ENCODE peak calls at places on chromosomes 1 and 21, in four cellular contexts. D, W, A and M are unnamed samples.

GRCh38 chr1:66278260-66279046 is 255.5 kb upstream of the SGIP1 start:
- DNase-seq in D (no peak), W (no peak), A (no peak), M (no peak)

GRCh38 chr21:21232320-21232719 is 234.1 kb downstream of the NCAM2 start:
- DNase-seq in D (no peak), W (peak; percentile 72), A (no peak), M (no peak)

GRCh38 chr1:193919827-193920226 is 733.4 kb upstream of the B3GALT2 start:
- DNase-seq in D (no peak), W (no peak), A (no peak), M (no peak)

GRCh38 chr1:42743302-42744029 is 3.4 kb upstream of the CLDN19 start:
- DNase-seq in D (no peak), W (no peak), A (no peak), M (no peak)

GRCh38 chr1:10415211-10415930 is 14.9 kb upstream of the CENPS start:
- DNase-seq in D (no peak), W (peak; percentile 88), A (no peak), M (no peak)

GRCh38 chr1:211639500-211640361 is 35.7 kb downstream of the NEK2 start:
- DNase-seq in D (no peak), W (peak; percentile 97), A (no peak), M (no peak)

GRCh38 chr1:155872527-155872926 is 13.2 kb downstream of the SYT11 start:
- DNase-seq in D (no peak), W (no peak), A (no peak), M (no peak)

GRCh38 chr1:209435654-209436566 is 147.6 kb upstream of the CAMK1G start:
- DNase-seq in D (no peak), W (peak; percentile 82), A (peak; percentile 20), M (no peak)

GRCh38 chr1:69305621-69306020 is 262.1 kb upstream of the LRRC7 start:
- DNase-seq in D (no peak), W (no peak), A (peak; percentile 19), M (no peak)

GRCh38 chr1:234515411-234515810 is 36.4 kb upstream of the TARBP1 start:
- DNase-seq in D (no peak), W (peak; percentile 65), A (no peak), M (no peak)

GRCh38 chr1:19750101-19750881 is 49.4 kb downstream of the TMCO4 start:
- DNase-seq in D (no peak), W (peak; percentile 70), A (no peak), M (no peak)

GRCh38 chr1:18599096-18599495 is 31.6 kb upstream of the PAX7 start:
- DNase-seq in D (no peak), W (no peak), A (no peak), M (no peak)

GRCh38 chr1:32539584-32540571 is 651 bp downstream of the ZBTB8A start:
- DNase-seq in D (no peak), W (peak; percentile 63), A (no peak), M (no peak)

GRCh38 chr1:80066060-80066459 is 1059.5 kb upstream of the ADGRL4 start:
- DNase-seq in D (no peak), W (peak; percentile 32), A (no peak), M (no peak)

GRCh38 chr1:168945870-168946269 is 160.6 kb upstream of the ATP1B1 start:
- DNase-seq in D (no peak), W (no peak), A (no peak), M (no peak)

GRCh38 chr1:90174246-90174645 is 179.3 kb downstream of the ZNF326 start:
- DNase-seq in D (no peak), W (no peak), A (no peak), M (no peak)

GRCh38 chr1:24126023-24126671 is 14.2 kb upstream of the MYOM3 start:
- DNase-seq in D (no peak), W (peak; percentile 42), A (no peak), M (no peak)

GRCh38 chr1:109649380-109649987 is 6.4 kb upstream of the GSTM4 start:
- DNase-seq in D (no peak), W (peak; percentile 65), A (peak; percentile 46), M (no peak)

GRCh38 chr1:196608401-196609113 is at the start of gene KCNT2:
- DNase-seq in D (no peak), W (peak; percentile 29), A (no peak), M (no peak)

GRCh38 chr1:213934642-213935041 is 53.1 kb upstream of the PROX1 start:
- DNase-seq in D (no peak), W (no peak), A (no peak), M (no peak)

GRCh38 chr1:31932491-31933316 is 5.5 kb downstream of the PTP4A2 start:
- DNase-seq in D (no peak), W (peak; percentile 43), A (peak; percentile 72), M (no peak)

GRCh38 chr1:113166473-113166872 is 93.5 kb downstream of the LRIG2 start:
- DNase-seq in D (no peak), W (no peak), A (no peak), M (no peak)

GRCh38 chr1:93353286-93353685 is 7.6 kb downstream of the DR1 start:
- DNase-seq in D (no peak), W (peak; percentile 20), A (no peak), M (no peak)

GRCh38 chr1:157189096-157189495 is 50.9 kb upstream of the ETV3 start:
- DNase-seq in D (no peak), W (no peak), A (no peak), M (no peak)

GRCh38 chr1:10179751-10180150 is 30.6 kb upstream of the KIF1B start:
- DNase-seq in D (no peak), W (no peak), A (no peak), M (no peak)

GRCh38 chr1:84907095-84907827 is 14.3 kb upstream of the LPAR3 start:
- DNase-seq in D (no peak), W (peak; percentile 53), A (no peak), M (no peak)

GRCh38 chr1:231337043-231337471 is 595 bp downstream of the EXOC8 start:
- DNase-seq in D (no peak), W (no peak), A (no peak), M (no peak)

GRCh38 chr1:230289350-230289644 is 136.8 kb downstream of the PGBD5 start:
- DNase-seq in D (no peak), W (no peak), A (no peak), M (no peak)

GRCh38 chr1:92949937-92950817 is 11.1 kb downstream of the DIPK1A start:
- DNase-seq in D (no peak), W (peak; percentile 86), A (no peak), M (no peak)

GRCh38 chr21:35050348-35051286 is 1.5 kb upstream of the RUNX1 start:
- DNase-seq in D (no peak), W (no peak), A (no peak), M (no peak)

GRCh38 chr1:6485937-6486250 is 5.6 kb downstream of the PLEKHG5 start:
- DNase-seq in D (no peak), W (no peak), A (no peak), M (no peak)

GRCh38 chr1:192807221-192807967 is 1.4 kb upstream of the RGS2 start:
- DNase-seq in D (peak; percentile 33), W (peak; percentile 62), A (no peak), M (no peak)

GRCh38 chr1:36203027-36203553 is 21.2 kb upstream of the THRAP3 start:
- DNase-seq in D (no peak), W (no peak), A (no peak), M (no peak)

GRCh38 chr1:182246783-182247182 is 144.8 kb downstream of the GLUL start:
- DNase-seq in D (no peak), W (no peak), A (no peak), M (no peak)

GRCh38 chr1:78323311-78323710 is 167.5 kb upstream of the PTGFR start:
- DNase-seq in D (no peak), W (no peak), A (no peak), M (no peak)

GRCh38 chr1:211939876-211940468 is 95.4 kb downstream of the INTS7 start:
- DNase-seq in D (no peak), W (no peak), A (no peak), M (no peak)

GRCh38 chr1:16999863-17000262 is 11.9 kb downstream of the ATP13A2 start:
- DNase-seq in D (no peak), W (no peak), A (no peak), M (no peak)

GRCh38 chr1:236209713-236210112 is 67.4 kb downstream of the GPR137B start:
- DNase-seq in D (no peak), W (no peak), A (no peak), M (no peak)

GRCh38 chr1:6694126-6694713 is 7.4 kb downstream of the DNAJC11 start:
- DNase-seq in D (no peak), W (no peak), A (no peak), M (no peak)

GRCh38 chr21:45466330-45467220 is 61.6 kb downstream of the COL18A1 start:
- DNase-seq in D (no peak), W (no peak), A (no peak), M (no peak)